ENCODE peak calls at places on chromosomes 6 and 20, in four cellular contexts. N, L, I and K are unnamed samples.

GRCh38 chr6:83442752-83443151 is 11.9 kb upstream of the ME1 start:
- DNase-seq in N (no peak), L (no peak), I (no peak), K (no peak)

GRCh38 chr20:37347891-37348642 is 2.1 kb downstream of the SRC start:
- DNase-seq in N (no peak), L (no peak), I (no peak), K (no peak)

GRCh38 chr6:151425561-151425960 is 26.4 kb downstream of the RMND1 start:
- DNase-seq in N (no peak), L (no peak), I (no peak), K (no peak)

GRCh38 chr6:125165256-125165655 is 11.7 kb downstream of the TPD52L1 start:
- DNase-seq in N (no peak), L (no peak), I (no peak), K (no peak)

GRCh38 chr20:12090920-12091319 is 173.2 kb downstream of the BTBD3 start:
- DNase-seq in N (no peak), L (no peak), I (no peak), K (no peak)

GRCh38 chr20:9072741-9073310 is 3.9 kb downstream of the PLCB4 start:
- DNase-seq in N (no peak), L (no peak), I (no peak), K (no peak)

GRCh38 chr6:57216235-57217101 is 5.6 kb downstream of the RAB23 start:
- DNase-seq in N (no peak), L (no peak), I (no peak), K (no peak)

GRCh38 chr6:135185483-135185882 is 4.4 kb downstream of the MYB start:
- DNase-seq in N (no peak), L (no peak), I (no peak), K (no peak)

GRCh38 chr20:409697-410559 is 1.8 kb downstream of the RBCK1 start:
- DNase-seq in N (peak; percentile 41), L (no peak), I (no peak), K (no peak)

GRCh38 chr6:144334150-144334708 is 49.1 kb downstream of the UTRN start:
- DNase-seq in N (peak; percentile 68), L (no peak), I (peak; percentile 70), K (peak; percentile 40)

DNA sequence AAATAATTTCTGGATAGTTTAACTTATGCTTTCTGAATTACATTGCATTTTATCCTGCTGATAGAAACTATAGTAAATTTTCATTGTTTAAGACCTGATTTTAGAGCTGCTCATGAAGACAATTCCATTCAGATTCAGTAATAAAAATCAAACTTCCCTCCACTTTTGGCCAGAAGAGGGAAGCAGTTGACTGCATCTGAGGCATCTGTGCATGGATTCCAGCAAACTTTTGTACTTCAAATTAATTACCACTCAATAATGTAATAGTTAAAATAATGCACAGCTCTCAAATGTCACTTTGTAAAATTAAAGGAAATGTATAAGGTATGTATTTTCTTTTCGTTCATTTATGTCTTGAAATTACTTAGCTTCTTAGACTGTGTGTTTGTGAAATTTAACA is 64.2 kb upstream of the SLC35B3 start:
- DNase-seq in N (peak; percentile 3), L (peak; percentile 15), I (no peak), K (no peak)
- TF ChIP-seq CTCF in N (peak; percentile 55), L (no peak), I (peak; percentile 13), K (peak; percentile 11)

DNA sequence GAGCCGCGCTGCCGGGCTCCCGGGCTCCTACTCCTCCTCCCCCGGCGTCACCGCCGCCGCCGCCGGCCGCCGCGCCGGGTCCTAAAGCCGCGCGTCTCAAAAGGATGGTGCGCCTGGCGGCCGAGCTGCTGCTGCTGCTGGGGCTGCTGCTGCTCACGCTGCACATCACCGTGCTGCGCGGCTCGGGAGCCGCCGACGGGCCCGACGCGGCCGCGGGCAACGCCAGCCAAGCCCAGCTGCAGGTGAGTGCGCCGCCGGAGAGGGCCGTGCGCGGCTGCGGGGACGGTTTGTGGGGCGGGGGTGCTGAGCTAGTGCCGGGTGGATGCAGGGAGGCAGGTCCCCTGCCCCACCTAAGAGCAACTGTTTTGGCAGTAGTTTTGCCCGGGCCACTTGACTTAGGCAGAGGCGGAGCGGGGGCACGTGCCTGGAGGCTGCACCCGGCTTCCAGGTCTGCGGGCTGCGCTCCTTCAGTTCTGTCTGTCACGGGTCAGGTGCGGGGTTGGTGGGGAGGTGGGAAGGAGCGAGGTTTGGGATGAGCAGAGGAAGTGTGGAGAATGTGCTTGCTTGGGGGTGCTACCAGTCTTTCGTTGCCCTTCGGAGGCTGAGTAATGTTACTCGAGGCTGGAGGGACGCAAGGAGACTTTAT is 722 bp downstream of the ISM1 start:
- DNase-seq in N (no peak), L (peak; percentile 73), I (peak; percentile 49), K (peak; percentile 84)
- TF ChIP-seq CTCF in N (no peak), L (no peak), I (no peak), K (no peak)

GRCh38 chr6:100719883-100720682 is 161.0 kb downstream of the ASCC3 start:
- DNase-seq in N (peak; percentile 21), L (no peak), I (no peak), K (peak; percentile 4)
- TF ChIP-seq CTCF in N (peak; percentile 82), L (peak; percentile 63), I (peak; percentile 44), K (peak; percentile 54)

GRCh38 chr6:16184129-16184528 is 54.3 kb upstream of the GMPR start:
- DNase-seq in N (peak; percentile 47), L (no peak), I (no peak), K (peak; percentile 70)
- TF ChIP-seq CTCF in N (peak; percentile 68), L (no peak), I (peak; percentile 54), K (peak; percentile 40)

DNA sequence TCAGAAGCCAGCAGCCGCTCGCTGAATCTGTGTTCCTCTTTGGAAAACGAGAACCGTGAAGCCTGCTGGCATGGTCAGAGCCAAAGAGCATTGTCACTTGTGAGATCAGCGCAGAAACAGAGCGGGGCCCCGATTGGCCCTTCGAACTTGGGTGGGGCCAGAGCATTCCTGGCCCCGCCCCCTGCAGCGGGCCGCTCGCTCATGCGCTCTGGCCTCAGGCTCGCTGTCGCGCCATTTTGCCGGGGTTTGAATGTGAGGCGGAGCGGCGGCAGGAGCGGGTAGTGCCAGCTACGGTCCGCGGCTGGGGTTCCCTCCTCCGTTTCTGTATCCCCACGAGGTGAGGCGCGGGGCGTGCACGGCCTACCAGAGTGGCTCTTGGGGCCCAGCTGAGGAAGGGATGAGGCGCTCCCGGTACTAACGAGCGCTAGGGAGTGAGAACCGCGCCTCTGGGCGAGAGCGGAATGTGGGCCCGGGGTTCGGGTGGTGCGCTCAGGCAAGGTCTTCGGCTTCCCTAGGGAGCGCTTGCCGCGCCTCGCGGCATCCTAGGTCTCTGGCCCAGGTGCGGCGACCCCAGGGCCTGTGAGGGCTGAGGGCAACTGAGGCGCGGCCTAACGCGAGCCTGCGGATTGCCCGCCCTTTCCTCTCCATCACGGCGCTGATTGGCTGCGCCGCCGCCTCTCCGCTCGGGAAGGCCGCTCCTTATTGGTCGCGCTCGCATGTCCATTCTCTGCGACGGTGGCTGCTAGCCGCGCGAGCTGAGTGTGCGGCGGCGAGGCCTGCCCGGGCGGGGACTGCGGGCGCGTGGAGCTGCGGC is at the start of gene CSE1L:
- DNase-seq in N (peak; percentile 96), L (peak; percentile 97), I (peak; percentile 96), K (peak; percentile 94)
- TF ChIP-seq CTCF in N (no peak), L (no peak), I (no peak), K (no peak)

GRCh38 chr20:46130534-46130933 is 12.4 kb downstream of the CD40 start:
- DNase-seq in N (no peak), L (no peak), I (no peak), K (no peak)

GRCh38 chr20:46128310-46129151 is 10.4 kb downstream of the CD40 start:
- DNase-seq in N (peak; percentile 17), L (peak; percentile 63), I (no peak), K (no peak)

GRCh38 chr20:46127396-46128010 is 9.4 kb downstream of the CD40 start:
- DNase-seq in N (no peak), L (no peak), I (no peak), K (no peak)

GRCh38 chr20:46131396-46131795 is 13.3 kb downstream of the CD40 start:
- DNase-seq in N (no peak), L (no peak), I (no peak), K (no peak)

DNA sequence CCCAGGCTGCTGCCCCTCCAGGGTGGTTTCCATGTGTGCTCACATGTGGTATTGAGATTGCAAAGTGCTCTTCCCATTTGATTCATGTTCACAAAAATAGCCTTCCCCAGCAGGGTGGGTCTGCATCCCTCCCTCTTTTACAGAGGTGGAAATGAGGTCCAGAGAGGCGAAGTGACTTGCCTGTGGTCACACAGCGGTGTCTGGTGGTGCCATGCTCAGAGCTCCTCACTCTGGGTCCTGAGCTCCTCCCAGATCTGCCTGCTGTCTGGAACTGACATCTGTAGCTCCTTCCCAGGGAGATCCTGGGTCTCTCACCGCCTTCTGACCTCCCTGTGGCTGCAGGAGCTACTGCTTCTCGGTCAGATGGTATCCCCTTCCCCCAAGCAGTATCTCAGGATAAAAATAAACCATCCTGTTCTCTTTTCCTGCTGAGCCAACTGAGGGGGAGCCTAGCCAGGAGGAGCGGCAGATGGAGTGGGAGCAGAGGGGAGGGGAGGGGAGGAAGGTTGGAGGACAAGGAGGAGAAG is 11.9 kb downstream of the CD40 start:
- DNase-seq in N (no peak), L (no peak), I (peak; percentile 40), K (no peak)
- TF ChIP-seq CTCF in N (no peak), L (no peak), I (no peak), K (no peak)

DNA sequence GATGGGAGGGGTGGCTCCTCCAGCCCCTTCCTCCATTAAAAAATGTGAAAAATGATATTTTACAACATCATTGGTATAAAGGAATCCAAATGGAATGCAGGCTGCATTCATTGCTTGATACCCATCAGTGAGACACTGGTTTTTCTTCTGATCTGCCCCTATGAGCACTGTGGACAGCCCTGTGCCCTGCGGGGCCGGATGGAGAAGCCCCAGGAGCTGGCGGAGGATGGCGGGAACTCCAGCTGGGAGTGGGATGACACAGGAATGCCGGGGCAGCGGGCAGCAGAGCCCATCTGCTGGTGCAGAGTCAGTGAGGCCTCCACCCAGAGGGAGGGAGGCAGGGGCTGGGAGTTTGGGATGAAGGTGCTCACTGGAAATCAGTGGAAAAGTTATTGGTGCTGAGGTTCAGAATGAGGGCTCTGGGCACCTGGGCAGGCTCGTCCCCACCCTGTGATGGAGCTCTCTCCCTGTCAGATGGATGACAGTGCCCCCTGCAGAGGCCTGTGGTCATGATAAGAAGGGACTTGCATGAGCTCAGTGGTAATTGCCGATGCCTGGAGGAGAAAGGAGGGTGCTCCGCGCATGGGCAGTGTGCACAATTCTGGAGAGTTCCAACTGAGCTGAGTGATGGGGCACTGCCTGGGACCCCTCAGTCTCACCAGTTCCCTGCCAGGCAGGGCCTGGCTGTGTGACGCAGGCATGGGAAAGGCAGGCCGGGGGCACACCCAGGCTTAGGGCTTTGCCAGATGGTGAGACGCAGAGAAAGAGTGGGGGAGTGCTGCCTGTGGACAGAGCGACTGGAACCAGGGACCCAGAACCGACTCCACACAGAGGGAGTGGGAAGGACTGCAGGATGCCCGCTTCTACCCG is 23.2 kb downstream of the CTCFL start:
- DNase-seq in N (no peak), L (no peak), I (no peak), K (no peak)
- TF ChIP-seq CTCF in N (no peak), L (no peak), I (no peak), K (no peak)